ENCODE peak calls at places on chromosomes 13 and 19, in four cellular contexts. One of them, this sample, is unnamed.

GRCh38 chr19:13865243-13865577 is 11.7 kb upstream of the NANOS3 start:
- DNase-seq in skeletal muscle cell: no peak
- DNase-seq in uterus: no peak
- DNase-seq in hepatocyte: no peak
- DNase-seq in this sample: no peak

GRCh38 chr19:9883231-9883758 is 48.2 kb downstream of the PIN1 start:
- DNase-seq in skeletal muscle cell: no peak
- DNase-seq in uterus: no peak
- DNase-seq in hepatocyte: no peak
- DNase-seq in this sample: no peak

GRCh38 chr13:95176611-95177259 is 124.5 kb downstream of the ABCC4 start:
- DNase-seq in skeletal muscle cell: no peak
- DNase-seq in uterus: no peak
- DNase-seq in hepatocyte: peak; percentile 19
- DNase-seq in this sample: no peak

GRCh38 chr13:51861728-51862300 is at the start of gene CCDC70:
- DNase-seq in skeletal muscle cell: peak; percentile 5
- DNase-seq in uterus: no peak
- DNase-seq in hepatocyte: no peak
- DNase-seq in this sample: no peak

GRCh38 chr13:34300559-34300958 is 482.6 kb downstream of the RFC3 start:
- DNase-seq in skeletal muscle cell: no peak
- DNase-seq in uterus: no peak
- DNase-seq in hepatocyte: peak; percentile 30
- DNase-seq in this sample: no peak

GRCh38 chr19:46408611-46409039 is 4.7 kb downstream of the CCDC8 start:
- DNase-seq in skeletal muscle cell: no peak
- DNase-seq in uterus: peak; percentile 85
- DNase-seq in hepatocyte: peak; percentile 83
- DNase-seq in this sample: no peak

GRCh38 chr19:42282036-42282762 is 13.1 kb downstream of the CIC start:
- DNase-seq in skeletal muscle cell: no peak
- DNase-seq in uterus: peak; percentile 51
- DNase-seq in hepatocyte: peak; percentile 47
- DNase-seq in this sample: peak; percentile 72

GRCh38 chr13:87677334-87678234 is 6.4 kb downstream of the SLITRK5 start:
- DNase-seq in skeletal muscle cell: no peak
- DNase-seq in uterus: no peak
- DNase-seq in hepatocyte: peak; percentile 31
- DNase-seq in this sample: no peak

GRCh38 chr13:31930901-31931522 is 100.6 kb upstream of the FRY start:
- DNase-seq in skeletal muscle cell: no peak
- DNase-seq in uterus: no peak
- DNase-seq in hepatocyte: peak; percentile 14
- DNase-seq in this sample: no peak

GRCh38 chr19:56321981-56322558 is 7.4 kb upstream of the ZSCAN5A start:
- DNase-seq in skeletal muscle cell: no peak
- DNase-seq in uterus: no peak
- DNase-seq in hepatocyte: no peak
- DNase-seq in this sample: no peak

GRCh38 chr19:58544591-58545285 is 874 bp downstream of the TRIM28 start:
- DNase-seq in skeletal muscle cell: no peak
- DNase-seq in uterus: no peak
- DNase-seq in hepatocyte: peak; percentile 88
- DNase-seq in this sample: no peak

GRCh38 chr13:93522486-93522885 is 295.9 kb downstream of the GPC6 start:
- DNase-seq in skeletal muscle cell: no peak
- DNase-seq in uterus: no peak
- DNase-seq in hepatocyte: no peak
- DNase-seq in this sample: no peak

GRCh38 chr19:53333071-53333465 is 481 bp upstream of the ZNF845 start:
- DNase-seq in skeletal muscle cell: peak; percentile 3
- DNase-seq in uterus: peak; percentile 41
- DNase-seq in hepatocyte: peak; percentile 64
- DNase-seq in this sample: peak; percentile 76

GRCh38 chr19:51025401-51025800 is 1.0 kb downstream of the KLK11 start:
- DNase-seq in skeletal muscle cell: no peak
- DNase-seq in uterus: no peak
- DNase-seq in hepatocyte: no peak
- DNase-seq in this sample: no peak

GRCh38 chr19:55223291-55224037 is 5.1 kb downstream of the TMEM86B start:
- DNase-seq in skeletal muscle cell: no peak
- DNase-seq in uterus: no peak
- DNase-seq in hepatocyte: peak; percentile 3
- DNase-seq in this sample: no peak

GRCh38 chr19:1574763-1575162 is 6.6 kb upstream of the MEX3D start:
- DNase-seq in skeletal muscle cell: no peak
- DNase-seq in uterus: no peak
- DNase-seq in hepatocyte: no peak
- DNase-seq in this sample: no peak

GRCh38 chr13:46609052-46609451 is 56.1 kb downstream of the LRCH1 start:
- DNase-seq in skeletal muscle cell: no peak
- DNase-seq in uterus: no peak
- DNase-seq in hepatocyte: no peak
- DNase-seq in this sample: no peak

GRCh38 chr13:52713894-52714293 is 25.7 kb downstream of the CNMD start:
- DNase-seq in skeletal muscle cell: no peak
- DNase-seq in uterus: no peak
- DNase-seq in hepatocyte: no peak
- DNase-seq in this sample: no peak

GRCh38 chr19:13882419-13882795 is 5.5 kb downstream of the NANOS3 start:
- DNase-seq in skeletal muscle cell: no peak
- DNase-seq in uterus: no peak
- DNase-seq in hepatocyte: no peak
- DNase-seq in this sample: no peak

GRCh38 chr19:38932425-38933179 is 1.9 kb downstream of the MRPS12 start:
- DNase-seq in skeletal muscle cell: no peak
- DNase-seq in uterus: no peak
- DNase-seq in hepatocyte: no peak
- DNase-seq in this sample: no peak

GRCh38 chr19:30862876-30863275 is 486.4 kb downstream of the TSHZ3 start:
- DNase-seq in skeletal muscle cell: no peak
- DNase-seq in uterus: no peak
- DNase-seq in hepatocyte: no peak
- DNase-seq in this sample: no peak

GRCh38 chr19:47005164-47005641 is 14.4 kb upstream of the NPAS1 start:
- DNase-seq in skeletal muscle cell: no peak
- DNase-seq in uterus: no peak
- DNase-seq in hepatocyte: no peak
- DNase-seq in this sample: no peak

GRCh38 chr13:102878491-102878890 is 32.7 kb downstream of the ERCC5 start:
- DNase-seq in skeletal muscle cell: peak; percentile 37
- DNase-seq in uterus: no peak
- DNase-seq in hepatocyte: no peak
- DNase-seq in this sample: no peak

GRCh38 chr13:40609972-40610726 is 56.3 kb downstream of the FOXO1 start:
- DNase-seq in skeletal muscle cell: no peak
- DNase-seq in uterus: no peak
- DNase-seq in hepatocyte: no peak
- DNase-seq in this sample: no peak

GRCh38 chr19:34224996-34225658 is 29.2 kb upstream of the GARRE1 start:
- DNase-seq in skeletal muscle cell: no peak
- DNase-seq in uterus: no peak
- DNase-seq in hepatocyte: no peak
- DNase-seq in this sample: no peak

GRCh38 chr13:105579821-105580707 is 955.4 kb downstream of the EFNB2 start:
- DNase-seq in skeletal muscle cell: no peak
- DNase-seq in uterus: no peak
- DNase-seq in hepatocyte: peak; percentile 9
- DNase-seq in this sample: no peak

GRCh38 chr13:75635101-75635620 is 969 bp upstream of the LMO7 start:
- DNase-seq in skeletal muscle cell: no peak
- DNase-seq in uterus: peak; percentile 27
- DNase-seq in hepatocyte: peak; percentile 5
- DNase-seq in this sample: no peak

GRCh38 chr13:81872581-81872980 is 1531.7 kb upstream of the SPRY2 start:
- DNase-seq in skeletal muscle cell: no peak
- DNase-seq in uterus: no peak
- DNase-seq in hepatocyte: peak; percentile 53
- DNase-seq in this sample: no peak

GRCh38 chr19:32453736-32454135 is 48.2 kb downstream of the DPY19L3 start:
- DNase-seq in skeletal muscle cell: no peak
- DNase-seq in uterus: no peak
- DNase-seq in hepatocyte: no peak
- DNase-seq in this sample: no peak

GRCh38 chr13:66071608-66072007 is 1158.5 kb downstream of the PCDH9 start:
- DNase-seq in skeletal muscle cell: no peak
- DNase-seq in uterus: no peak
- DNase-seq in hepatocyte: no peak
- DNase-seq in this sample: no peak
- H3K4me3 ChIP-seq in skeletal muscle cell: no peak overlapping the region
- H3K4me3 ChIP-seq in uterus: no peak overlapping the region
- H3K4me3 ChIP-seq in hepatocyte: no peak overlapping the region
- H3K4me3 ChIP-seq in this sample: no peak overlapping the region

GRCh38 chr19:12786149-12786870 is 5.0 kb upstream of the JUNB start:
- DNase-seq in skeletal muscle cell: no peak
- DNase-seq in uterus: no peak
- DNase-seq in hepatocyte: no peak
- DNase-seq in this sample: peak; percentile 86
- H3K4me3 ChIP-seq in skeletal muscle cell: no peak overlapping the region
- H3K4me3 ChIP-seq in uterus: no peak overlapping the region
- H3K4me3 ChIP-seq in hepatocyte: no peak overlapping the region
- H3K4me3 ChIP-seq in this sample: peak overlapping the region; percentile 20

GRCh38 chr13:74290324-74290773 is 156.1 kb upstream of the KLF12 start:
- DNase-seq in skeletal muscle cell: peak; percentile 86
- DNase-seq in uterus: peak; percentile 16
- DNase-seq in hepatocyte: peak; percentile 54
- DNase-seq in this sample: no peak
- H3K4me3 ChIP-seq in skeletal muscle cell: no peak overlapping the region
- H3K4me3 ChIP-seq in uterus: no peak overlapping the region
- H3K4me3 ChIP-seq in hepatocyte: no peak overlapping the region
- H3K4me3 ChIP-seq in this sample: no peak overlapping the region

GRCh38 chr13:37001921-37002250 is 1.3 kb downstream of the EXOSC8 start:
- DNase-seq in skeletal muscle cell: no peak
- DNase-seq in uterus: no peak
- DNase-seq in hepatocyte: no peak
- DNase-seq in this sample: no peak
- H3K4me3 ChIP-seq in skeletal muscle cell: peak overlapping the region; percentile 100
- H3K4me3 ChIP-seq in uterus: no peak overlapping the region
- H3K4me3 ChIP-seq in hepatocyte: peak overlapping the region; percentile 59
- H3K4me3 ChIP-seq in this sample: no peak overlapping the region

This sample was measured in suprapubic skin.